ENCODE peak calls at places on chromosomes 13 and 19, in ten cellular contexts. G, X, S, L, V, T, E, B, W and Y are unnamed samples.

GRCh38 chr13:112928020-112928931 is 40.7 kb upstream of the MCF2L start:
- DNase-seq in G (no peak), X (peak), S (no peak), L (no peak), V (no peak), T (no peak), E (no peak), B (no peak), W (no peak), Y (no peak)

GRCh38 chr13:40352385-40352778 is 314.1 kb downstream of the FOXO1 start:
- DNase-seq in G (no peak), X (peak), S (no peak), L (peak), V (no peak), T (no peak), E (no peak), B (no peak), W (no peak), Y (no peak)

GRCh38 chr19:4229179-4229931 is at the start of gene EBI3:
- DNase-seq in G (peak), X (peak), S (no peak), L (peak), V (no peak), T (peak), E (peak), B (peak), W (peak), Y (no peak)

GRCh38 chr13:38173403-38173802 is 176.2 kb upstream of the UFM1 start:
- DNase-seq in G (no peak), X (no peak), S (no peak), L (no peak), V (no peak), T (no peak), E (no peak), B (no peak), W (no peak), Y (no peak)

GRCh38 chr19:15432629-15433518 is 14.1 kb upstream of the AKAP8L start:
- DNase-seq in G (peak), X (peak), S (peak), L (peak), V (peak), T (peak), E (peak), B (peak), W (peak), Y (peak)

GRCh38 chr19:5613466-5613865 is 9.1 kb downstream of the SAFB2 start:
- DNase-seq in G (no peak), X (no peak), S (no peak), L (no peak), V (no peak), T (no peak), E (no peak), B (no peak), W (no peak), Y (no peak)

GRCh38 chr13:81133066-81133465 is 792.1 kb upstream of the SPRY2 start:
- DNase-seq in G (peak), X (peak), S (no peak), L (no peak), V (no peak), T (no peak), E (no peak), B (no peak), W (no peak), Y (no peak)

GRCh38 chr19:15200575-15201364 is at the start of gene NOTCH3:
- DNase-seq in G (no peak), X (no peak), S (no peak), L (no peak), V (no peak), T (peak), E (peak), B (no peak), W (no peak), Y (no peak)

GRCh38 chr19:12788682-12789097 is 2.6 kb upstream of the JUNB start:
- DNase-seq in G (peak), X (peak), S (no peak), L (no peak), V (no peak), T (peak), E (no peak), B (no peak), W (peak), Y (no peak)

GRCh38 chr19:3699741-3700241 is 477 bp downstream of the PIP5K1C start:
- DNase-seq in G (no peak), X (no peak), S (no peak), L (no peak), V (no peak), T (peak), E (peak), B (no peak), W (no peak), Y (no peak)

GRCh38 chr19:48511800-48512503 is at the start of gene LMTK3:
- DNase-seq in G (no peak), X (no peak), S (no peak), L (no peak), V (no peak), T (peak), E (no peak), B (no peak), W (peak), Y (peak)

GRCh38 chr19:10562609-10563008 is 3.2 kb downstream of the KRI1 start:
- DNase-seq in G (no peak), X (no peak), S (no peak), L (no peak), V (no peak), T (no peak), E (no peak), B (no peak), W (no peak), Y (no peak)

GRCh38 chr19:33171222-33171795 is 22.8 kb upstream of the LRP3 start:
- DNase-seq in G (no peak), X (no peak), S (no peak), L (no peak), V (no peak), T (no peak), E (no peak), B (no peak), W (no peak), Y (no peak)

GRCh38 chr19:15223649-15224371 is 8.4 kb downstream of the EPHX3 start:
- DNase-seq in G (no peak), X (no peak), S (no peak), L (no peak), V (no peak), T (no peak), E (no peak), B (no peak), W (peak), Y (no peak)

GRCh38 chr19:6273701-6274601 is 5.8 kb downstream of the MLLT1 start:
- DNase-seq in G (peak), X (peak), S (no peak), L (peak), V (peak), T (peak), E (no peak), B (no peak), W (no peak), Y (no peak)

GRCh38 chr19:8585894-8586750 is 8.9 kb upstream of the MYO1F start:
- DNase-seq in G (no peak), X (peak), S (no peak), L (no peak), V (peak), T (peak), E (peak), B (peak), W (peak), Y (no peak)

GRCh38 chr19:42529248-42529764 is 1.0 kb upstream of the CEACAM1 start:
- DNase-seq in G (peak), X (peak), S (peak), L (peak), V (peak), T (peak), E (peak), B (no peak), W (peak), Y (peak)

GRCh38 chr19:8146877-8147575 is 2.4 kb downstream of the FBN3 start:
- DNase-seq in G (no peak), X (no peak), S (no peak), L (no peak), V (no peak), T (no peak), E (no peak), B (no peak), W (no peak), Y (no peak)

GRCh38 chr13:30835442-30835841 is 70.6 kb upstream of the MEDAG start:
- DNase-seq in G (no peak), X (peak), S (no peak), L (no peak), V (no peak), T (no peak), E (no peak), B (no peak), W (no peak), Y (no peak)

GRCh38 chr19:49222011-49222410 is 64.4 kb downstream of the TRPM4 start:
- DNase-seq in G (no peak), X (peak), S (no peak), L (no peak), V (no peak), T (no peak), E (no peak), B (no peak), W (peak), Y (no peak)

GRCh38 chr19:12774588-12775555 is at the start of gene HOOK2:
- DNase-seq in G (peak), X (no peak), S (no peak), L (no peak), V (no peak), T (no peak), E (no peak), B (no peak), W (no peak), Y (no peak)

GRCh38 chr13:95317037-95317989 is 16.1 kb upstream of the ABCC4 start:
- DNase-seq in G (peak), X (peak), S (no peak), L (no peak), V (no peak), T (no peak), E (no peak), B (no peak), W (no peak), Y (no peak)

GRCh38 chr19:6767357-6768235 is at the start of gene SH2D3A:
- DNase-seq in G (peak), X (peak), S (peak), L (no peak), V (no peak), T (peak), E (peak), B (no peak), W (peak), Y (peak)

GRCh38 chr19:55069137-55069858 is 6.3 kb upstream of the RDH13 start:
- DNase-seq in G (peak), X (no peak), S (no peak), L (no peak), V (no peak), T (peak), E (no peak), B (no peak), W (peak), Y (no peak)

GRCh38 chr13:46386426-46386995 is 541 bp downstream of the RUBCNL start:
- DNase-seq in G (peak), X (no peak), S (no peak), L (no peak), V (no peak), T (peak), E (no peak), B (no peak), W (peak), Y (no peak)

GRCh38 chr13:112441226-112441625 is 65.1 kb downstream of the SPACA7 start:
- DNase-seq in G (no peak), X (no peak), S (no peak), L (no peak), V (no peak), T (no peak), E (no peak), B (no peak), W (no peak), Y (no peak)

GRCh38 chr19:6752257-6753177 is 13.0 kb downstream of the TRIP10 start:
- DNase-seq in G (no peak), X (no peak), S (no peak), L (no peak), V (no peak), T (no peak), E (no peak), B (no peak), W (no peak), Y (no peak)

GRCh38 chr19:46426506-46427162 is 2.1 kb downstream of the PNMA8C start:
- DNase-seq in G (peak), X (peak), S (peak), L (no peak), V (no peak), T (peak), E (peak), B (peak), W (peak), Y (no peak)

GRCh38 chr13:79480954-79481684 is at the start of gene NDFIP2:
- DNase-seq in G (peak), X (peak), S (peak), L (peak), V (peak), T (peak), E (peak), B (peak), W (peak), Y (peak)

GRCh38 chr13:69571606-69572323 is 535.9 kb upstream of the ATXN8OS start:
- DNase-seq in G (peak), X (no peak), S (no peak), L (no peak), V (no peak), T (no peak), E (no peak), B (no peak), W (no peak), Y (no peak)

GRCh38 chr19:5826531-5827341 is 12.8 kb downstream of the FUT6 start:
- DNase-seq in G (peak), X (no peak), S (no peak), L (no peak), V (no peak), T (peak), E (peak), B (no peak), W (peak), Y (no peak)

GRCh38 chr19:48735031-48735615 is 5.3 kb downstream of the RASIP1 start:
- DNase-seq in G (peak), X (peak), S (no peak), L (no peak), V (no peak), T (no peak), E (peak), B (no peak), W (peak), Y (no peak)

GRCh38 chr13:51928231-51928630 is 66.5 kb downstream of the CCDC70 start:
- DNase-seq in G (peak), X (no peak), S (no peak), L (no peak), V (no peak), T (no peak), E (no peak), B (no peak), W (no peak), Y (no peak)

GRCh38 chr13:95880346-95880745 is 172.9 kb downstream of the UGGT2 start:
- DNase-seq in G (no peak), X (peak), S (no peak), L (no peak), V (no peak), T (no peak), E (no peak), B (no peak), W (no peak), Y (no peak)

GRCh38 chr13:33918199-33918932 is 100.4 kb downstream of the RFC3 start:
- DNase-seq in G (peak), X (peak), S (no peak), L (peak), V (no peak), T (no peak), E (no peak), B (no peak), W (peak), Y (no peak)

GRCh38 chr19:29104605-29105241 is 108.2 kb downstream of the UQCRFS1 start:
- DNase-seq in G (no peak), X (no peak), S (no peak), L (no peak), V (no peak), T (no peak), E (no peak), B (no peak), W (no peak), Y (no peak)